ENCODE peak calls at places on chromosomes 6 and 20, in ten cellular contexts. N is CD4-positive, CD25-positive, alpha-beta regulatory T cell; Q is tibial artery; M is ovary; K is A549; F is cardiac fibroblast; D is fibroblast of mammary gland; X is BE2C; R is kidney; O is AG09309. A is an unnamed sample.

GRCh38 chr20:42074944-42075343 is 456.8 kb upstream of the CHD6 start:
- DNase-seq in R (no peak), D (no peak), M (no peak), N (no peak), O (no peak), F (no peak), K (no peak), Q (no peak), X (no peak), A (no peak)

GRCh38 chr6:156160007-156160787 is 617.0 kb upstream of the ARID1B start:
- DNase-seq in K (no peak), D (no peak), Q (no peak), O (no peak), F (no peak), R (no peak), X (peak; percentile 68), M (no peak), N (no peak), A (no peak)

GRCh38 chr6:133906050-133906449 is 17.1 kb downstream of the TCF21 start:
- DNase-seq in Q (no peak), D (no peak), R (no peak), O (no peak), N (no peak), F (peak; percentile 28), X (no peak), K (no peak), M (no peak), A (no peak)

GRCh38 chr6:69729870-69730449 is 66.8 kb downstream of the LMBRD1 start:
- DNase-seq in D (peak; percentile 13), X (no peak), Q (no peak), K (no peak), O (peak; percentile 7), N (no peak), F (peak; percentile 23), R (no peak), M (no peak), A (no peak)

GRCh38 chr6:170114956-170115855 is 175.7 kb downstream of the DLL1 start:
- DNase-seq in O (no peak), D (no peak), K (no peak), Q (peak; percentile 53), F (peak; percentile 35), M (peak; percentile 85), R (peak; percentile 69), X (peak; percentile 54), N (no peak), A (no peak)

GRCh38 chr6:29627762-29628418 is 5.1 kb downstream of the GABBR1 start:
- DNase-seq in Q (peak; percentile 83), M (peak; percentile 81), X (peak; percentile 88), R (peak; percentile 92), K (peak; percentile 56), N (peak; percentile 71), F (peak; percentile 95), D (peak; percentile 86), O (peak; percentile 41), A (peak; percentile 86)

GRCh38 chr6:4780360-4780812 is 4.2 kb downstream of the CDYL start:
- DNase-seq in N (no peak), M (no peak), D (peak; percentile 70), F (peak; percentile 45), Q (no peak), K (no peak), X (no peak), O (no peak), R (no peak), A (no peak)

GRCh38 chr6:132511836-132512230 is 1.1 kb downstream of the STX7 start:
- DNase-seq in N (no peak), F (no peak), M (no peak), K (no peak), D (no peak), O (no peak), Q (no peak), X (no peak), R (no peak), A (no peak)

GRCh38 chr6:104462811-104463599 is 396.7 kb downstream of the HACE1 start:
- DNase-seq in M (no peak), D (peak; percentile 2), X (no peak), Q (no peak), K (no peak), O (no peak), N (no peak), R (no peak), F (peak; percentile 7), A (no peak)

GRCh38 chr20:57990396-57990987 is 238.0 kb downstream of the ANKRD60 start:
- DNase-seq in N (no peak), Q (no peak), X (no peak), R (no peak), M (no peak), F (peak; percentile 41), O (peak; percentile 72), K (no peak), D (peak; percentile 52), A (no peak)

GRCh38 chr20:59240006-59240405 is 60.4 kb upstream of the EDN3 start:
- DNase-seq in D (no peak), X (no peak), R (no peak), M (no peak), O (no peak), F (no peak), Q (no peak), K (no peak), N (no peak), A (no peak)

DNA sequence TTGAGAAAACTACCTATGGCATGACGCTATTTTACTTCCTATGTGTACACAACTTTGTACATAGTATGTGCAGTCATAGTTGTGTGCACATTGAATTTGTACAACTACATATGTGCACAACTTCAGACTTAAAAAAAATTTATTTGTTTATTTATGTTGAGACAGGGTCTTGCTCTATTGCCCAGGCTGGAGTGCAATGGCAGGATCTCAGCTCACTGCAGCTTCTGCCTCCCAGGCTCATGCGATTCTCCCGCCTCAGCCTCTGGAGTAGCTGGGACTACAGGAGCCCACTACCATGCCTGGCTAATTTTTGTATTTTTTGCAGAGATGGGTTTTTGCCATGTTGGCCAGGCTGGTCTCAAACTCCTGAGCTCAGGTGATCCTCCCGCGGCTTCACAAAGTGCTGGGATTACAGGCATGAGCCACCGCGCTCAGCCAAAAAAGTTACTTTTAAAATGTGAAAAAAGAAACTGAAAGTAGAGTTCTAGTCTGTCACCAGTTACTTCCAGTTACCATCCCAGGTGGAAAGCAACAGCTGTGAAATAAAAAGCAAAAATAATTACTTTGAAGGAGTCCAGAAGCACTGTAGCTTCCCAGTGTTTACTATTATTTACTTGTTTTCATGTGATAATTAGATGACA is 1.7 kb upstream of the ZKSCAN8 start:
- DNase-seq in M (no peak), N (no peak), K (no peak), X (no peak), F (no peak), R (no peak), O (no peak), Q (no peak), D (no peak), A (no peak)
- H3K4me3 ChIP-seq in M (peak overlapping the region; percentile 1), N (peak overlapping the region; percentile 74), K (no peak overlapping the region), X (no peak overlapping the region), F (no peak overlapping the region), R (no peak overlapping the region), O (no peak overlapping the region), Q (no peak overlapping the region), D (no peak overlapping the region), A (peak overlapping the region; percentile 4)

DNA sequence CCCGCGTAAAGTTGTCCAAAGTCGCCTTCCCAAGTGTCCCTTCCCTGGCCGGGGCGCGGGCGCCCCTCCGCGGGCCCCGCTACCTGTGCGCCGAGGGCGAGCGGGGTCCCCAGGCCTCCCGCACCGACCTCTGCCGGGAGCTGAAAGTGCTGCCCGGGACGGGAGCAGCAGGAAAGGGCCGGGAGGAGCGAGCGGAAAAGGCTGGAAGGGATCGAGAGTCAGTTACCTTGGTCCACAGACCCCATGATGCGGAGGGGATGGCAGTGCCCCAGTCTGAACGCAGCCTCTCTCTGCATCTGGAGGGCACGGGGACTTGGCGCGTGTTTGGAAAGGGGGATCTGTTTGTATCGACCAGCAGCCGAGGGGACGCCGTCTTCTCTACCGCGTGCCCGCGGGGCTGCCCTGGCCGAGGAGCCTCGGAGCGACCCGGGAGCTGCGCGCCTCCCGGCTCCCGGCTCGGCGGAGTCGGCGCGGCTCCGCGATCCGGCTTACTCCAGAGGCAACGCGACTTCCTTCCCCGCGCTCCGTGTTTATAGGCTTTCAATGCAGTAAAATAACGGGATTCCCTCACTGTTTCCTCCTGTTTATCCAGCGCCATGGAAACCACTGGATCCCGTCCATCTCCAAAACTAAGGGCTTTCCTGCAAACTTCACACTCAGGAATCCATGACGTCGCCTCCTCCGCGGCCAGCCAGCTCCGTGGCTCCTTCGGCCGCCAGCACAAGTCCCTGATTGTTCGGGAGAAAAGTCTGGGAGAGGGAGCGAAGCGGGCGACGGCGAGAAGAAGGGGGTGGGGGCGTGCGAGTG is 20.0 kb upstream of the NFATC2 start:
- DNase-seq in O (peak; percentile 79), D (peak; percentile 95), N (no peak), R (peak; percentile 90), K (peak; percentile 65), F (peak; percentile 97), Q (peak; percentile 91), X (peak; percentile 11), M (peak; percentile 85), A (peak; percentile 95)
- H3K4me3 ChIP-seq in O (peak overlapping the region; percentile 60), D (peak overlapping the region; percentile 54), N (peak overlapping the region; percentile 40), R (peak overlapping the region; percentile 56), K (peak overlapping the region; percentile 59), F (peak overlapping the region; percentile 58), Q (peak overlapping the region; percentile 61), X (no peak overlapping the region), M (peak overlapping the region; percentile 50), A (peak overlapping the region; percentile 60)

DNA sequence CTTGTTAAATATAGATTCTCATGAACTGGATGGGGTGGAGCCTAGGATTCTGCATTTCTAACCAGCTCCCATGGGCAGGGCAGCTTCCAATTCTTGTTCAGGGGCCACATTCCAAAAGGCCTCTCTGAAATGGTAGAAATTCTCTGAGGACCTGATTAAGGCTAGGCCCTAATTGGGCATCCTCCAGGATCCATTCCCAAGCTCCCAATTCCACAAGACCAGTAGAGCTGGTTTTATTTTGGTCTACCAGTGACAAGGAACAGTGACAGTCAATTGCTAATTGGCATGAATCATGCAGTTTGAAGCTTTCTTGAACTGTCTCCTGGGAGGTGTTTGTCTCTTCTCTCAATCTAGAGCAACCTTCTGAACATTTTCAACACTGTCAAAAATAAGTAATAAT is 3.0 kb downstream of the THBD start:
- DNase-seq in F (no peak), X (no peak), O (no peak), N (no peak), M (no peak), R (no peak), K (no peak), Q (no peak), D (no peak), A (peak; percentile 52)
- H3K4me3 ChIP-seq in F (no peak overlapping the region), X (no peak overlapping the region), O (no peak overlapping the region), N (no peak overlapping the region), M (no peak overlapping the region), R (peak overlapping the region; percentile 29), K (peak overlapping the region; percentile 72), Q (peak overlapping the region; percentile 82), D (no peak overlapping the region), A (peak overlapping the region; percentile 78)

DNA sequence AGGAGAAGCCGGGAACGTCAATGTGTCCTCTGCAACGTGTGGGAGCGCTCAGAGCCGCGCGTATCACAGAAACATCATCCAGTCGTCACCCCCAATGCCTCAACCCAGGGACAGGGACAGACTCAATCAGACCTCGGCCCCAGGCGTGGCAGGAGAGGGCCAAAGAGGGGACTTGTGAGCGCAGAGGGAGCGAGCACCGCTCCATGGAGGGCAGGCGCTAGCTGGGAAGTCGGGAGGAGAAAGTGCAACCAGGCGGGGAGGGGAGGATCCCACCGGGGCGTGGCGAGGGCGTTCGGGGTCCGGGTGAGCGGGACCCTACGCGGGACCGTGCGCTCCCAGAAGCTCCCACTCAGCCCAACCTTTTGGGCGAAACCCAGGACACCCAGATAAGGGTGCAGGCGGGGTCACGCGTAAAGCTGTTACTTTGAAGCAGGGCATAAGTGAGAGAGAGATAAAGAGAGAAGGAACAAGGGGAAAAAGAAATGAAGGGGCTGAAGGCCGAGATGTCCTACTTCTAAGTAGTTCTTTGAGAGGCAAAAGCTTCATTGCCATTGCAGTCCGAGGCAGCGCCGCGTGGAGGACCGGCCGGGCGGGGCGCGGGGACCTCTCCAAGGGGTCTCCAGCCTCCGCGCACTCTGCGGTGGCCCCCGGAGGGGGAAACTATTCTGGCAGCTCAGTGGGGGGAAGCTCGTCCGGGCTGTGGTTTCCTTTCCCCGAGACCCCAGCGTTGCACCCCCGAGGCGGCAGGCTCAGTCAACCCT is 862 bp upstream of the SOBP start:
- DNase-seq in K (peak; percentile 49), Q (peak; percentile 71), D (peak; percentile 20), N (no peak), M (peak; percentile 48), F (peak; percentile 32), R (peak; percentile 84), X (peak; percentile 74), O (no peak), A (peak; percentile 69)
- H3K4me3 ChIP-seq in K (peak overlapping the region; percentile 85), Q (peak overlapping the region; percentile 89), D (peak overlapping the region; percentile 70), N (peak overlapping the region; percentile 41), M (peak overlapping the region; percentile 65), F (peak overlapping the region; percentile 71), R (peak overlapping the region; percentile 73), X (peak overlapping the region; percentile 85), O (peak overlapping the region; percentile 62), A (peak overlapping the region; percentile 73)